ENCODE peak calls at places on chromosomes 16 and 17, in five cellular contexts. K is fibroblast of the conjunctiva, T is D341Med, C is Peyer's patch, X is tibial artery. I is an unnamed sample.

GRCh38 chr16:88650749-88651275 is at the start of gene CYBA:
- DNase-seq in K (peak), T (peak), C (peak), X (peak), I (no peak)

GRCh38 chr17:67531291-67531690 is 154.2 kb downstream of the PITPNC1 start:
- DNase-seq in K (no peak), T (no peak), C (peak), X (no peak), I (no peak)

GRCh38 chr16:14608111-14608566 is 21.9 kb downstream of the PARN start:
- DNase-seq in K (no peak), T (no peak), C (no peak), X (no peak), I (no peak)

GRCh38 chr16:73068546-73069401 is 20.8 kb upstream of the ZFHX3 start:
- DNase-seq in K (peak), T (no peak), C (peak), X (peak), I (no peak)

GRCh38 chr16:85650864-85651811 is 37.6 kb downstream of the GINS2 start:
- DNase-seq in K (no peak), T (no peak), C (no peak), X (no peak), I (peak)

GRCh38 chr16:50733468-50733867 is 8.4 kb upstream of the CYLD start:
- DNase-seq in K (no peak), T (no peak), C (no peak), X (no peak), I (no peak)

GRCh38 chr16:22192261-22193133 is 13.6 kb upstream of the EEF2K start:
- DNase-seq in K (peak), T (no peak), C (peak), X (peak), I (peak)

GRCh38 chr17:81840826-81841778 is 6.3 kb upstream of the PPP1R27 start:
- DNase-seq in K (no peak), T (no peak), C (no peak), X (no peak), I (peak)

GRCh38 chr16:61237804-61238485 is 798.3 kb downstream of the CDH8 start:
- DNase-seq in K (no peak), T (no peak), C (no peak), X (no peak), I (no peak)

GRCh38 chr17:40022961-40023541 is 7.8 kb downstream of the CSF3 start:
- DNase-seq in K (no peak), T (peak), C (no peak), X (no peak), I (no peak)

GRCh38 chr17:62307196-62307595 is 73.2 kb upstream of the EFCAB3 start:
- DNase-seq in K (no peak), T (no peak), C (no peak), X (no peak), I (no peak)

GRCh38 chr17:31067699-31068184 is 27.0 kb upstream of the NF1 start:
- DNase-seq in K (peak), T (no peak), C (no peak), X (no peak), I (no peak)

GRCh38 chr16:83771306-83771942 is 36.4 kb upstream of the HSBP1 start:
- DNase-seq in K (no peak), T (no peak), C (no peak), X (peak), I (no peak)

GRCh38 chr17:48244814-48245213 is 137.2 kb downstream of the SNX11 start:
- DNase-seq in K (no peak), T (no peak), C (no peak), X (no peak), I (no peak)

GRCh38 chr17:46877466-46877865 is 26.1 kb downstream of the WNT9B start:
- DNase-seq in K (no peak), T (no peak), C (no peak), X (no peak), I (no peak)

GRCh38 chr16:1258906-1259759 is 3.3 kb downstream of the TPSD1 start:
- DNase-seq in K (no peak), T (no peak), C (no peak), X (no peak), I (no peak)

GRCh38 chr16:87392823-87393679 is 915 bp downstream of the MAP1LC3B start:
- DNase-seq in K (no peak), T (peak), C (peak), X (peak), I (no peak)

GRCh38 chr17:13346996-13347762 is 254.6 kb downstream of the HS3ST3A1 start:
- DNase-seq in K (peak), T (no peak), C (no peak), X (no peak), I (no peak)

GRCh38 chr17:74345433-74346241 is 16.0 kb downstream of the BTBD17 start:
- DNase-seq in K (no peak), T (no peak), C (no peak), X (no peak), I (no peak)

GRCh38 chr16:89687092-89687940 is 827 bp downstream of the CDK10 start:
- DNase-seq in K (no peak), T (no peak), C (peak), X (no peak), I (no peak)

GRCh38 chr16:2295056-2295798 is 27.3 kb upstream of the RNPS1 start:
- DNase-seq in K (no peak), T (no peak), C (no peak), X (no peak), I (no peak)

GRCh38 chr16:12760819-12761611 is 42.7 kb downstream of the CPPED1 start:
- DNase-seq in K (no peak), T (no peak), C (no peak), X (no peak), I (no peak)

GRCh38 chr17:79728169-79728907 is 2.4 kb upstream of the ENPP7 start:
- DNase-seq in K (peak), T (peak), C (peak), X (peak), I (peak)

GRCh38 chr17:31552568-31552967 is 161.1 kb downstream of the RAB11FIP4 start:
- DNase-seq in K (no peak), T (no peak), C (no peak), X (no peak), I (no peak)

GRCh38 chr16:83626676-83627075 is 181.1 kb upstream of the HSBP1 start:
- DNase-seq in K (no peak), T (no peak), C (no peak), X (no peak), I (no peak)

GRCh38 chr17:64418506-64419339 is 28.1 kb upstream of the PECAM1 start:
- DNase-seq in K (peak), T (peak), C (no peak), X (no peak), I (no peak)

GRCh38 chr17:82205720-82206508 is 6.7 kb downstream of the CCDC57 start:
- DNase-seq in K (peak), T (peak), C (peak), X (peak), I (peak)

GRCh38 chr17:63940584-63940983 is 8.5 kb upstream of the CD79B start:
- DNase-seq in K (no peak), T (no peak), C (no peak), X (no peak), I (no peak)

GRCh38 chr16:3642397-3643094 is 11.9 kb upstream of the DNASE1 start:
- DNase-seq in K (no peak), T (peak), C (peak), X (no peak), I (no peak)

GRCh38 chr16:64089697-64090096 is 1032.2 kb downstream of the CDH11 start:
- DNase-seq in K (peak), T (peak), C (no peak), X (no peak), I (peak)

GRCh38 chr16:50879873-50880695 is 138.2 kb downstream of the CYLD start:
- DNase-seq in K (no peak), T (no peak), C (no peak), X (no peak), I (peak)

I was measured in WERI-Rb-1.